ENCODE peak calls at places on chromosome 3, in nine cellular contexts. T is suprapubic skin, S is SK-N-SH, J is HepG2, P is transverse colon, X is esophagus muscularis mucosa, Q is K562, K is sigmoid colon, Z is GM12878. G is an unnamed sample.

GRCh38 chr3:4994823-4995499 is 15.7 kb downstream of the BHLHE40 start:
- DNase-seq in T (peak; percentile 85), S (no peak), J (peak; percentile 52), P (no peak), X (no peak), Q (peak; percentile 94), K (peak; percentile 90), Z (no peak), G (peak; percentile 59)

GRCh38 chr3:108047987-108048386 is 42.8 kb downstream of the CD47 start:
- DNase-seq in T (no peak), S (no peak), J (no peak), P (no peak), X (no peak), Q (no peak), K (no peak), Z (no peak), G (no peak)

GRCh38 chr3:64295594-64295993 is 70.3 kb upstream of the PRICKLE2 start:
- DNase-seq in T (peak; percentile 64), S (no peak), J (no peak), P (peak; percentile 9), X (no peak), Q (no peak), K (peak; percentile 81), Z (no peak), G (no peak)

GRCh38 chr3:124839896-124840295 is 47.3 kb downstream of the ITGB5 start:
- DNase-seq in T (no peak), S (peak; percentile 23), J (no peak), P (no peak), X (no peak), Q (no peak), K (no peak), Z (no peak), G (no peak)

GRCh38 chr3:191361456-191361855 is 31.1 kb upstream of the UTS2B start:
- DNase-seq in T (no peak), S (no peak), J (no peak), P (no peak), X (no peak), Q (no peak), K (no peak), Z (no peak), G (no peak)

GRCh38 chr3:156694536-156694935 is 20.1 kb downstream of the TIPARP start:
- DNase-seq in T (no peak), S (no peak), J (no peak), P (no peak), X (no peak), Q (no peak), K (no peak), Z (no peak), G (no peak)

GRCh38 chr3:107106316-107106715 is 270.9 kb upstream of the CCDC54 start:
- DNase-seq in T (no peak), S (no peak), J (no peak), P (no peak), X (no peak), Q (peak; percentile 10), K (no peak), Z (no peak), G (no peak)

GRCh38 chr3:14768881-14769280 is 49.9 kb upstream of the FGD5 start:
- DNase-seq in T (no peak), S (no peak), J (no peak), P (no peak), X (peak; percentile 90), Q (no peak), K (no peak), Z (no peak), G (no peak)

GRCh38 chr3:24343084-24343783 is 151.4 kb downstream of the THRB start:
- DNase-seq in T (no peak), S (no peak), J (no peak), P (no peak), X (no peak), Q (no peak), K (no peak), Z (no peak), G (no peak)

GRCh38 chr3:13043656-13044055 is 29.6 kb downstream of the IQSEC1 start:
- DNase-seq in T (no peak), S (no peak), J (no peak), P (no peak), X (no peak), Q (no peak), K (no peak), Z (no peak), G (no peak)

GRCh38 chr3:193231201-193231600 is 9.8 kb upstream of the PLAAT1 start:
- DNase-seq in T (no peak), S (no peak), J (no peak), P (no peak), X (no peak), Q (no peak), K (no peak), Z (no peak), G (no peak)

GRCh38 chr3:132457301-132457700 is 40.0 kb downstream of the DNAJC13 start:
- DNase-seq in T (no peak), S (no peak), J (no peak), P (no peak), X (no peak), Q (no peak), K (no peak), Z (no peak), G (no peak)

GRCh38 chr3:111859061-111859973 is at the start of gene PHLDB2:
- DNase-seq in T (peak; percentile 91), S (peak; percentile 91), J (peak; percentile 68), P (peak; percentile 56), X (no peak), Q (no peak), K (peak; percentile 91), Z (no peak), G (peak; percentile 45)
- TF ChIP-seq POLR2AphosphoS5 in T (peak; percentile 39), S (no peak), J (peak; percentile 25), P (peak; percentile 26), X (peak; percentile 78), Q (no peak), K (peak; percentile 53), Z (no peak), G (peak; percentile 48)

DNA sequence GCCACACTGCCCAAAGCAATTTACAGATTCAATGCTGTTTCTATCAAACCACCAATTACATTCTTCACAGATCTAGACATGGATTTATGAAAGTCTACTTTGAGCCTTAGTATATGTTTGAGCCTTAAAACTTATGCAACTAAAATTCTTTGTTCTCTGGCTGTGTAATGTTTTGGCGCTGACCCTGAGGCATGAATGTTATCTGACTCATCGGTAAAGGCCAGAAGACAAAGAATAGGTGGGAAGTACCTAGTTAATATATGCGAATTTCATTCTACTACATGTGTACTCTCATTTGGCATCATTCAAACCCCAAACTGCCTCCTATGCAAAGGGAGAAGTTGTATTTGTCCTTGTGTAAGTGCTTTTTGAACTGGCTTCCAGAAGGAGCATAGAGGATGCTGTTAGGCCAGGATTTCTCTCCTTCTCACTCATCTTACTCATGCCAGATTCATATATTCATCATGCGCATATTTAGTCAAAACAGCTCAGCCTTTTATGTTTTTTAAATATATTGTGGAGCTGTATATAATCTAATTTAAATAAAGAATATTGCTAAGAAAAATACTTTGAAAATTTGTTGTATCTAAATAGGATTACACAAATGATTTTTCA is 204.2 kb downstream of the NFKBIZ start:
- DNase-seq in T (no peak), S (no peak), J (no peak), P (no peak), X (no peak), Q (no peak), K (no peak), Z (no peak), G (no peak)
- TF ChIP-seq EP300 in T (no peak), S (peak; percentile 23), J (no peak), P (no peak), X (no peak), Q (no peak), K (no peak), Z (peak; percentile 52), G (no peak)

GRCh38 chr3:81393251-81393650 is 368.2 kb downstream of the GBE1 start:
- DNase-seq in T (no peak), S (no peak), J (no peak), P (no peak), X (no peak), Q (no peak), K (no peak), Z (no peak), G (no peak)

GRCh38 chr3:81394656-81395055 is 366.8 kb downstream of the GBE1 start:
- DNase-seq in T (no peak), S (no peak), J (no peak), P (no peak), X (no peak), Q (no peak), K (no peak), Z (no peak), G (no peak)

DNA sequence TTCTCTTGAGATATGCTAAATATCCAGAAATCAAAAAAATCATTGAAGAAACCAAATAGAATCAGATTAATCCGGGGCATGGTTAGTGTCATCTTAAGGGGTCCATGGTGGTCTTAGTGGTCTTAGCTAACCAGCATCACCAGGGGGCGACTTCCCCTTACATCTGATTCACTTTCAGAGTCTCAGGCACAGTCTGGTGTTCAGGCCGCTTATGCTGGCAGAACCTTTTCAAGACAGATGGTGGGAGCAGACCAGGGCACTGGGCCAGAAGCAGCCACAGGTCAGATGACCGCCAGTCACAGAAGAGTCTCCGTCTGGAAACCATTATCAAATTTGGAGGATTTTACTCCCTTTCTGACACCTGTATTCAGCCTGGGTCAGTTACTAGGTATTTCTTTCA is 365.7 kb downstream of the GBE1 start:
- DNase-seq in T (no peak), S (peak; percentile 39), J (peak; percentile 1), P (no peak), X (no peak), Q (peak; percentile 0), K (no peak), Z (no peak), G (no peak)
- TF ChIP-seq CTCF in T (no peak), S (peak; percentile 14), J (peak; percentile 7), P (no peak), X (no peak), Q (no peak), K (no peak), Z (no peak), G (no peak)

GRCh38 chr3:158233791-158234190 is 123.9 kb downstream of the RSRC1 start:
- DNase-seq in T (no peak), S (no peak), J (no peak), P (no peak), X (no peak), Q (no peak), K (no peak), Z (no peak), G (no peak)
- TF ChIP-seq POLR2AphosphoS5 in T (no peak), S (no peak), J (no peak), P (no peak), X (no peak), Q (no peak), K (no peak), Z (no peak), G (no peak)

DNA sequence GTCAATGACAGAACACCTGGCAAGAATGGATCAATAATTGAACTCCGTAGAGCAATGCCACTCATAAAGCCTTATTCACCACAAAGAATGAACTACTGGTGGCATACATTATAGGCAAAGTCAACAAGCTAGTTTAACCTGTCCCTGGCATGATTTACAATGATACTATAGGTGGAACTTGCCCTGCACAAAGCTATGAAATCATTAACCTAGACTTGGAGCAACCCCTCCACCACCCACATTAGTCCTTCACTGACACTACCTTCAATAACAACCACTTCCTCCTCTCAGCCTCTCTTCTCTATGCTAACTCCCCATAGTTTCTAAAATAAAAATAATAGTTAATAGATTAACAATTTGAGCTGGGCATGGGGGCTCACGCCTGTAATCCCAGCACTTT is 54.4 kb downstream of the ACAP2 start:
- DNase-seq in T (no peak), S (no peak), J (peak; percentile 2), P (peak; percentile 26), X (no peak), Q (no peak), K (no peak), Z (no peak), G (no peak)
- TF ChIP-seq EP300 in T (no peak), S (no peak), J (no peak), P (no peak), X (no peak), Q (no peak), K (no peak), Z (no peak), G (no peak)